ENCODE peak calls at places on chromosomes 5 and 9, in four cellular contexts. Z is astrocyte of the spinal cord; X is activated CD4-positive, alpha-beta T cell treated with anti-CD3 and anti-CD28 coated beads for 1 hour; Q is NCI-H460. V is an unnamed sample.

GRCh38 chr5:34622046-34622435 is 34.1 kb upstream of the RAI14 start:
- DNase-seq in Z (peak), X (no peak), Q (no peak), V (no peak)

GRCh38 chr9:71637926-71638325 is 130.4 kb downstream of the CEMIP2 start:
- DNase-seq in Z (no peak), X (no peak), Q (no peak), V (no peak)

GRCh38 chr5:27472000-27472763 is 433.8 kb upstream of the CDH9 start:
- DNase-seq in Z (peak), X (no peak), Q (peak), V (peak)

GRCh38 chr5:119088438-119088837 is 17.6 kb downstream of the DMXL1 start:
- DNase-seq in Z (peak), X (no peak), Q (no peak), V (no peak)

GRCh38 chr5:144201578-144201977 is 30.9 kb downstream of the KCTD16 start:
- DNase-seq in Z (no peak), X (no peak), Q (no peak), V (no peak)

GRCh38 chr9:83445703-83446102 is 92.5 kb downstream of the FRMD3 start:
- DNase-seq in Z (no peak), X (no peak), Q (no peak), V (no peak)

GRCh38 chr5:138706655-138707480 is 46.4 kb upstream of the CTNNA1 start:
- DNase-seq in Z (peak), X (no peak), Q (no peak), V (no peak)

GRCh38 chr5:173452506-173452905 is 124.3 kb upstream of the STC2 start:
- DNase-seq in Z (no peak), X (no peak), Q (no peak), V (no peak)

GRCh38 chr5:65721050-65721774 is 697 bp downstream of the SGTB start:
- DNase-seq in Z (peak), X (no peak), Q (no peak), V (no peak)

GRCh38 chr9:126752881-126753670 is 51.8 kb upstream of the ZBTB43 start:
- DNase-seq in Z (no peak), X (no peak), Q (no peak), V (no peak)

GRCh38 chr9:85640425-85640824 is 101.3 kb downstream of the AGTPBP1 start:
- DNase-seq in Z (no peak), X (no peak), Q (no peak), V (no peak)

GRCh38 chr9:91867740-91868139 is 82.3 kb downstream of the ROR2 start:
- DNase-seq in Z (no peak), X (no peak), Q (no peak), V (no peak)

GRCh38 chr9:117763314-117763713 is 59.1 kb downstream of the TLR4 start:
- DNase-seq in Z (peak), X (no peak), Q (no peak), V (peak)

GRCh38 chr5:7795311-7795710 is 55.6 kb downstream of the CFAP90 start:
- DNase-seq in Z (no peak), X (no peak), Q (no peak), V (no peak)

GRCh38 chr9:91865041-91865440 is 85.0 kb downstream of the ROR2 start:
- DNase-seq in Z (no peak), X (no peak), Q (no peak), V (no peak)

GRCh38 chr9:15277400-15278137 is 29.4 kb downstream of the TTC39B start:
- DNase-seq in Z (peak), X (no peak), Q (peak), V (peak)

GRCh38 chr9:136142859-136143214 is 24.2 kb upstream of the TMEM250 start:
- DNase-seq in Z (no peak), X (no peak), Q (no peak), V (no peak)

GRCh38 chr5:149128023-149128875 is 13.0 kb upstream of the ABLIM3 start:
- DNase-seq in Z (no peak), X (no peak), Q (no peak), V (peak)

GRCh38 chr5:177132504-177133118 is 962 bp upstream of the NSD1 start:
- DNase-seq in Z (no peak), X (peak), Q (no peak), V (no peak)

GRCh38 chr9:30534458-30534857 is 1850.0 kb upstream of the ACO1 start:
- DNase-seq in Z (no peak), X (no peak), Q (no peak), V (no peak)